ENCODE peak calls at places on chromosomes 13 and 19, in nine cellular contexts. One of them, this sample, is unnamed.

GRCh38 chr19:52987221-52987620 is 24.5 kb upstream of the ZNF816 start:
- DNase-seq in Peyer's patch: no peak
- DNase-seq in HL-60: no peak
- DNase-seq in ascending aorta: no peak
- DNase-seq in frontal cortex: no peak
- DNase-seq in stimulated activated CD4-positive, alpha-beta T cell treated with anti-CD3 and anti-CD28 coated beads, Interleukin-4, amount 100 ng/mL, for 48 hours: no peak
- DNase-seq in AG08395: no peak
- DNase-seq in cardiac septum: no peak
- DNase-seq in T-cell: no peak
- DNase-seq in this sample: no peak

GRCh38 chr13:42333613-42334328 is 61.8 kb downstream of the AKAP11 start:
- DNase-seq in HL-60: no peak
- DNase-seq in stimulated activated CD4-positive, alpha-beta T cell treated with anti-CD3 and anti-CD28 coated beads, Interleukin-4, amount 100 ng/mL, for 48 hours: no peak
- DNase-seq in frontal cortex: no peak
- DNase-seq in Peyer's patch: no peak
- DNase-seq in T-cell: no peak
- DNase-seq in AG08395: peak
- DNase-seq in cardiac septum: no peak
- DNase-seq in ascending aorta: no peak
- DNase-seq in this sample: peak

GRCh38 chr13:35475131-35475959 is 1.1 kb downstream of the MAB21L1 start:
- DNase-seq in stimulated activated CD4-positive, alpha-beta T cell treated with anti-CD3 and anti-CD28 coated beads, Interleukin-4, amount 100 ng/mL, for 48 hours: no peak
- DNase-seq in HL-60: no peak
- DNase-seq in frontal cortex: no peak
- DNase-seq in Peyer's patch: peak
- DNase-seq in T-cell: no peak
- DNase-seq in cardiac septum: no peak
- DNase-seq in ascending aorta: no peak
- DNase-seq in AG08395: peak
- DNase-seq in this sample: peak

GRCh38 chr13:114100446-114101320 is 31.7 kb downstream of the RASA3 start:
- DNase-seq in T-cell: no peak
- DNase-seq in Peyer's patch: peak
- DNase-seq in AG08395: no peak
- DNase-seq in stimulated activated CD4-positive, alpha-beta T cell treated with anti-CD3 and anti-CD28 coated beads, Interleukin-4, amount 100 ng/mL, for 48 hours: no peak
- DNase-seq in cardiac septum: peak
- DNase-seq in ascending aorta: no peak
- DNase-seq in HL-60: peak
- DNase-seq in frontal cortex: no peak
- DNase-seq in this sample: no peak

GRCh38 chr19:51366999-51367564 is 894 bp upstream of the ETFB start:
- DNase-seq in frontal cortex: no peak
- DNase-seq in HL-60: peak
- DNase-seq in T-cell: peak
- DNase-seq in ascending aorta: no peak
- DNase-seq in stimulated activated CD4-positive, alpha-beta T cell treated with anti-CD3 and anti-CD28 coated beads, Interleukin-4, amount 100 ng/mL, for 48 hours: peak
- DNase-seq in AG08395: no peak
- DNase-seq in Peyer's patch: peak
- DNase-seq in cardiac septum: no peak
- DNase-seq in this sample: no peak

GRCh38 chr13:26423634-26424033 is 133.8 kb upstream of the WASF3 start:
- DNase-seq in Peyer's patch: no peak
- DNase-seq in HL-60: no peak
- DNase-seq in T-cell: no peak
- DNase-seq in stimulated activated CD4-positive, alpha-beta T cell treated with anti-CD3 and anti-CD28 coated beads, Interleukin-4, amount 100 ng/mL, for 48 hours: no peak
- DNase-seq in AG08395: no peak
- DNase-seq in frontal cortex: no peak
- DNase-seq in ascending aorta: no peak
- DNase-seq in cardiac septum: no peak
- DNase-seq in this sample: peak

GRCh38 chr19:29583196-29584006 is 22.7 kb upstream of the POP4 start:
- DNase-seq in HL-60: no peak
- DNase-seq in ascending aorta: no peak
- DNase-seq in frontal cortex: no peak
- DNase-seq in cardiac septum: peak
- DNase-seq in Peyer's patch: peak
- DNase-seq in AG08395: peak
- DNase-seq in stimulated activated CD4-positive, alpha-beta T cell treated with anti-CD3 and anti-CD28 coated beads, Interleukin-4, amount 100 ng/mL, for 48 hours: no peak
- DNase-seq in T-cell: no peak
- DNase-seq in this sample: peak

GRCh38 chr13:56893843-56894242 is 246.9 kb upstream of the PRR20A start:
- DNase-seq in Peyer's patch: no peak
- DNase-seq in frontal cortex: no peak
- DNase-seq in HL-60: no peak
- DNase-seq in cardiac septum: no peak
- DNase-seq in T-cell: no peak
- DNase-seq in ascending aorta: no peak
- DNase-seq in stimulated activated CD4-positive, alpha-beta T cell treated with anti-CD3 and anti-CD28 coated beads, Interleukin-4, amount 100 ng/mL, for 48 hours: no peak
- DNase-seq in AG08395: no peak
- DNase-seq in this sample: no peak

GRCh38 chr19:37654118-37654517 is 1.1 kb downstream of the ZFP30 start:
- DNase-seq in frontal cortex: no peak
- DNase-seq in ascending aorta: no peak
- DNase-seq in Peyer's patch: no peak
- DNase-seq in AG08395: peak
- DNase-seq in stimulated activated CD4-positive, alpha-beta T cell treated with anti-CD3 and anti-CD28 coated beads, Interleukin-4, amount 100 ng/mL, for 48 hours: no peak
- DNase-seq in T-cell: no peak
- DNase-seq in cardiac septum: no peak
- DNase-seq in HL-60: no peak
- DNase-seq in this sample: peak

GRCh38 chr19:45899919-45900589 is 2.4 kb downstream of the MYPOP start:
- DNase-seq in T-cell: no peak
- DNase-seq in stimulated activated CD4-positive, alpha-beta T cell treated with anti-CD3 and anti-CD28 coated beads, Interleukin-4, amount 100 ng/mL, for 48 hours: no peak
- DNase-seq in frontal cortex: no peak
- DNase-seq in Peyer's patch: no peak
- DNase-seq in HL-60: no peak
- DNase-seq in ascending aorta: no peak
- DNase-seq in cardiac septum: no peak
- DNase-seq in AG08395: no peak
- DNase-seq in this sample: no peak

GRCh38 chr19:4032436-4032835 is 24.9 kb downstream of the PIAS4 start:
- DNase-seq in AG08395: no peak
- DNase-seq in cardiac septum: no peak
- DNase-seq in stimulated activated CD4-positive, alpha-beta T cell treated with anti-CD3 and anti-CD28 coated beads, Interleukin-4, amount 100 ng/mL, for 48 hours: no peak
- DNase-seq in Peyer's patch: no peak
- DNase-seq in frontal cortex: no peak
- DNase-seq in T-cell: no peak
- DNase-seq in ascending aorta: no peak
- DNase-seq in HL-60: no peak
- DNase-seq in this sample: no peak

GRCh38 chr13:78372581-78372980 is 230.8 kb downstream of the POU4F1 start:
- DNase-seq in frontal cortex: no peak
- DNase-seq in Peyer's patch: no peak
- DNase-seq in cardiac septum: no peak
- DNase-seq in T-cell: no peak
- DNase-seq in stimulated activated CD4-positive, alpha-beta T cell treated with anti-CD3 and anti-CD28 coated beads, Interleukin-4, amount 100 ng/mL, for 48 hours: no peak
- DNase-seq in AG08395: no peak
- DNase-seq in ascending aorta: no peak
- DNase-seq in HL-60: peak
- DNase-seq in this sample: no peak

GRCh38 chr19:6769006-6769637 is 1.9 kb upstream of the SH2D3A start:
- DNase-seq in HL-60: peak
- DNase-seq in Peyer's patch: no peak
- DNase-seq in AG08395: peak
- DNase-seq in stimulated activated CD4-positive, alpha-beta T cell treated with anti-CD3 and anti-CD28 coated beads, Interleukin-4, amount 100 ng/mL, for 48 hours: no peak
- DNase-seq in T-cell: no peak
- DNase-seq in ascending aorta: no peak
- DNase-seq in frontal cortex: no peak
- DNase-seq in cardiac septum: no peak
- DNase-seq in this sample: peak

GRCh38 chr19:47660435-47660832 is 51.5 kb downstream of the BICRA start:
- DNase-seq in AG08395: no peak
- DNase-seq in ascending aorta: no peak
- DNase-seq in HL-60: no peak
- DNase-seq in T-cell: no peak
- DNase-seq in frontal cortex: no peak
- DNase-seq in Peyer's patch: peak
- DNase-seq in stimulated activated CD4-positive, alpha-beta T cell treated with anti-CD3 and anti-CD28 coated beads, Interleukin-4, amount 100 ng/mL, for 48 hours: no peak
- DNase-seq in cardiac septum: no peak
- DNase-seq in this sample: no peak

GRCh38 chr13:43374621-43375020 is 351.2 kb downstream of the DNAJC15 start:
- DNase-seq in AG08395: peak
- DNase-seq in HL-60: peak
- DNase-seq in frontal cortex: no peak
- DNase-seq in Peyer's patch: no peak
- DNase-seq in T-cell: no peak
- DNase-seq in stimulated activated CD4-positive, alpha-beta T cell treated with anti-CD3 and anti-CD28 coated beads, Interleukin-4, amount 100 ng/mL, for 48 hours: no peak
- DNase-seq in cardiac septum: no peak
- DNase-seq in ascending aorta: no peak
- DNase-seq in this sample: no peak

GRCh38 chr19:33260628-33261418 is 35.2 kb upstream of the SLC7A10 start:
- DNase-seq in AG08395: no peak
- DNase-seq in HL-60: peak
- DNase-seq in stimulated activated CD4-positive, alpha-beta T cell treated with anti-CD3 and anti-CD28 coated beads, Interleukin-4, amount 100 ng/mL, for 48 hours: no peak
- DNase-seq in cardiac septum: peak
- DNase-seq in ascending aorta: no peak
- DNase-seq in Peyer's patch: no peak
- DNase-seq in T-cell: no peak
- DNase-seq in frontal cortex: no peak
- DNase-seq in this sample: no peak

GRCh38 chr13:46179576-46180368 is 2.2 kb downstream of the LCP1 start:
- DNase-seq in Peyer's patch: peak
- DNase-seq in frontal cortex: no peak
- DNase-seq in stimulated activated CD4-positive, alpha-beta T cell treated with anti-CD3 and anti-CD28 coated beads, Interleukin-4, amount 100 ng/mL, for 48 hours: peak
- DNase-seq in cardiac septum: peak
- DNase-seq in HL-60: peak
- DNase-seq in ascending aorta: no peak
- DNase-seq in T-cell: peak
- DNase-seq in AG08395: no peak
- DNase-seq in this sample: no peak

GRCh38 chr19:44891016-44891882 is at the start of gene TOMM40:
- DNase-seq in stimulated activated CD4-positive, alpha-beta T cell treated with anti-CD3 and anti-CD28 coated beads, Interleukin-4, amount 100 ng/mL, for 48 hours: peak
- DNase-seq in ascending aorta: no peak
- DNase-seq in T-cell: peak
- DNase-seq in HL-60: no peak
- DNase-seq in frontal cortex: peak
- DNase-seq in cardiac septum: no peak
- DNase-seq in AG08395: no peak
- DNase-seq in Peyer's patch: peak
- DNase-seq in this sample: peak

GRCh38 chr13:41621716-41622508 is 164.6 kb downstream of the RGCC start:
- DNase-seq in frontal cortex: no peak
- DNase-seq in HL-60: no peak
- DNase-seq in stimulated activated CD4-positive, alpha-beta T cell treated with anti-CD3 and anti-CD28 coated beads, Interleukin-4, amount 100 ng/mL, for 48 hours: no peak
- DNase-seq in cardiac septum: no peak
- DNase-seq in T-cell: no peak
- DNase-seq in ascending aorta: no peak
- DNase-seq in AG08395: peak
- DNase-seq in Peyer's patch: no peak
- DNase-seq in this sample: no peak

GRCh38 chr19:44839272-44839671 is 6.8 kb upstream of the NECTIN2 start:
- DNase-seq in stimulated activated CD4-positive, alpha-beta T cell treated with anti-CD3 and anti-CD28 coated beads, Interleukin-4, amount 100 ng/mL, for 48 hours: no peak
- DNase-seq in frontal cortex: no peak
- DNase-seq in ascending aorta: no peak
- DNase-seq in HL-60: no peak
- DNase-seq in Peyer's patch: no peak
- DNase-seq in cardiac septum: no peak
- DNase-seq in T-cell: no peak
- DNase-seq in AG08395: no peak
- DNase-seq in this sample: no peak

GRCh38 chr19:19817357-19817756 is 4.2 kb downstream of the ZNF506 start:
- DNase-seq in Peyer's patch: no peak
- DNase-seq in T-cell: peak
- DNase-seq in ascending aorta: no peak
- DNase-seq in cardiac septum: no peak
- DNase-seq in stimulated activated CD4-positive, alpha-beta T cell treated with anti-CD3 and anti-CD28 coated beads, Interleukin-4, amount 100 ng/mL, for 48 hours: no peak
- DNase-seq in frontal cortex: no peak
- DNase-seq in AG08395: no peak
- DNase-seq in HL-60: peak
- DNase-seq in this sample: no peak

GRCh38 chr19:40804783-40805242 is 5.8 kb downstream of the EGLN2 start:
- DNase-seq in HL-60: no peak
- DNase-seq in Peyer's patch: no peak
- DNase-seq in ascending aorta: no peak
- DNase-seq in frontal cortex: no peak
- DNase-seq in cardiac septum: no peak
- DNase-seq in stimulated activated CD4-positive, alpha-beta T cell treated with anti-CD3 and anti-CD28 coated beads, Interleukin-4, amount 100 ng/mL, for 48 hours: no peak
- DNase-seq in AG08395: no peak
- DNase-seq in T-cell: no peak
- DNase-seq in this sample: no peak

GRCh38 chr19:14582894-14583340 is at the start of gene CLEC17A:
- DNase-seq in stimulated activated CD4-positive, alpha-beta T cell treated with anti-CD3 and anti-CD28 coated beads, Interleukin-4, amount 100 ng/mL, for 48 hours: no peak
- DNase-seq in Peyer's patch: peak
- DNase-seq in T-cell: no peak
- DNase-seq in cardiac septum: no peak
- DNase-seq in HL-60: no peak
- DNase-seq in ascending aorta: no peak
- DNase-seq in frontal cortex: no peak
- DNase-seq in AG08395: no peak
- DNase-seq in this sample: no peak

GRCh38 chr19:19110410-19111137 is 27.7 kb downstream of the TMEM161A start:
- DNase-seq in ascending aorta: no peak
- DNase-seq in Peyer's patch: no peak
- DNase-seq in T-cell: peak
- DNase-seq in HL-60: peak
- DNase-seq in AG08395: no peak
- DNase-seq in frontal cortex: no peak
- DNase-seq in cardiac septum: no peak
- DNase-seq in stimulated activated CD4-positive, alpha-beta T cell treated with anti-CD3 and anti-CD28 coated beads, Interleukin-4, amount 100 ng/mL, for 48 hours: no peak
- DNase-seq in this sample: no peak